ENCODE peak calls at places on chromosomes 16 and 17, in nine cellular contexts. J is GM23338, Z is neural progenitor cell, Y is SK-N-SH, X is OCI-LY7, L is HCT116, B is hepatocyte, I is PC-3, V is GM23248. D is an unnamed sample.

GRCh38 chr17:59401725-59402124 is 70.3 kb downstream of the YPEL2 start:
- DNase-seq in J (no peak), Z (no peak), Y (peak), X (no peak), L (no peak), B (no peak), I (no peak), V (no peak), D (no peak)

GRCh38 chr17:78995022-78995760 is 14.4 kb downstream of the CANT1 start:
- DNase-seq in J (no peak), Z (no peak), Y (peak), X (no peak), L (no peak), B (no peak), I (no peak), V (no peak), D (no peak)

GRCh38 chr16:25501530-25502255 is 190.1 kb upstream of the HS3ST4 start:
- DNase-seq in J (peak), Z (peak), Y (no peak), X (no peak), L (no peak), B (no peak), I (no peak), V (no peak), D (no peak)

GRCh38 chr17:48213797-48214196 is 106.2 kb downstream of the SNX11 start:
- DNase-seq in J (no peak), Z (no peak), Y (no peak), X (no peak), L (no peak), B (no peak), I (no peak), V (no peak), D (no peak)

GRCh38 chr16:86515420-86515779 is 5.1 kb downstream of the FOXF1 start:
- DNase-seq in J (peak), Z (peak), Y (no peak), X (no peak), L (no peak), B (no peak), I (no peak), V (no peak), D (no peak)

GRCh38 chr17:75486951-75487350 is 28.4 kb downstream of the CASKIN2 start:
- DNase-seq in J (no peak), Z (no peak), Y (no peak), X (no peak), L (no peak), B (no peak), I (no peak), V (no peak), D (no peak)

GRCh38 chr17:66177048-66177447 is 14.9 kb downstream of the CEP112 start:
- DNase-seq in J (no peak), Z (no peak), Y (no peak), X (no peak), L (no peak), B (no peak), I (peak), V (no peak), D (no peak)

GRCh38 chr16:57984443-57985203 is 13.7 kb upstream of the CNGB1 start:
- DNase-seq in J (peak), Z (peak), Y (peak), X (no peak), L (no peak), B (peak), I (no peak), V (peak), D (peak)

GRCh38 chr16:15963307-15963910 is 14.0 kb downstream of the ABCC1 start:
- DNase-seq in J (no peak), Z (no peak), Y (no peak), X (peak), L (no peak), B (no peak), I (no peak), V (no peak), D (no peak)

GRCh38 chr17:17322516-17323510 is 19.6 kb downstream of the NT5M start:
- DNase-seq in J (no peak), Z (no peak), Y (no peak), X (no peak), L (no peak), B (no peak), I (no peak), V (no peak), D (no peak)

GRCh38 chr16:70294385-70295029 is 4.5 kb upstream of the DDX19B start:
- DNase-seq in J (peak), Z (no peak), Y (no peak), X (no peak), L (no peak), B (no peak), I (no peak), V (no peak), D (no peak)

GRCh38 chr17:80863626-80864025 is 128.0 kb upstream of the CHMP6 start:
- DNase-seq in J (no peak), Z (no peak), Y (no peak), X (no peak), L (no peak), B (no peak), I (no peak), V (no peak), D (no peak)

GRCh38 chr17:14304876-14305636 is 4.2 kb downstream of the HS3ST3B1 start:
- DNase-seq in J (peak), Z (peak), Y (no peak), X (no peak), L (no peak), B (no peak), I (no peak), V (peak), D (no peak)

GRCh38 chr17:15456972-15457722 is 10.3 kb downstream of the CDRT4 start:
- DNase-seq in J (no peak), Z (no peak), Y (peak), X (no peak), L (no peak), B (peak), I (peak), V (peak), D (no peak)

GRCh38 chr17:56230660-56231059 is 77.4 kb downstream of the ANKFN1 start:
- DNase-seq in J (no peak), Z (no peak), Y (no peak), X (no peak), L (no peak), B (peak), I (no peak), V (peak), D (no peak)

GRCh38 chr17:2041561-2042354 is at the start of gene OVCA2:
- DNase-seq in J (peak), Z (peak), Y (peak), X (peak), L (peak), B (peak), I (peak), V (peak), D (peak)

GRCh38 chr17:57561072-57561861 is 183.8 kb downstream of the CCDC182 start:
- DNase-seq in J (no peak), Z (no peak), Y (no peak), X (peak), L (no peak), B (peak), I (no peak), V (no peak), D (no peak)

GRCh38 chr16:20870122-20870521 is 30.0 kb downstream of the DCUN1D3 start:
- DNase-seq in J (no peak), Z (no peak), Y (no peak), X (no peak), L (no peak), B (no peak), I (no peak), V (no peak), D (no peak)

GRCh38 chr16:20611975-20612471 is 35.9 kb upstream of the ACSM2B start:
- DNase-seq in J (no peak), Z (no peak), Y (no peak), X (no peak), L (no peak), B (no peak), I (no peak), V (no peak), D (no peak)

DNA sequence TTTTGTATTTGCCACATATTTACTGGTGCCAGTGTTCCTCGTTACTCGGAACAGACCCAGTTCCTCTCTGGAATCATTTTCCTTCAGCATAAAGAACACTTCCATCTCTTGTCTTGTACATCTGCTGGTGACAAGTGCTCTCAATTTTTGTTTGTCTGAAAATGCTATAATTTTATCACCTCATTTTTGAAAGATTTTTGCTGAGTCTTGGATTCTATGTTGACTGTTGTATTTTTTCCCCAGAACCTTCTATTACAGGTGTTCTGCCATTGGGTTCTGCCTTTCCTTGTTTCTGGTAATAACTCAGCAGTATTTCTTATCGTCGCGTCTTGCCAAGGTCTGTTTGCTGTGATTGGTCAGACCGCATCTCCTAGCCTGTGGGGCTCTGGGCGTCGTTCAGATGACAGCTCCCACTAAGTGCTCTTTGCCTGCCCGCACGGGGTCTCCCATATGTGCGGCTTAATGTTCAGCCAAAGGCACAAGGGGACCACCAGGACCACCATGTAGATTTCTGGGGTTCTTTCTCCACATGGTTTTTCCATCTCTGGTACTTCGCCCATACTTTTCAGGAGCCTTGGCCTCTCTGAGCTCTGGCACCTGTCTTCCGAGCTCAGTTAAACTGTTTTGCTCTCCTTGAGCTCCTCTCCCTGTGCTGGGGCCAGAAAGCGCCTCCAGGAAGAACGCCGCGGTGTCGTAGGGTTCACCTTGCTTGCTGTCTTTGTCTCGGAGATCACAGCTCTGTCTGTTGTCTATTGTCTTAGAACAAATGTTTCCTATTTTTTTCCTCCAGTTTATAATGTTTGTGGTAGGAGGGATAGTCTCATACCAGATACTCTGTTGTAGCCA is 80.0 kb downstream of the METRNL start:
- DNase-seq in J (no peak), Z (no peak), Y (no peak), X (no peak), L (no peak), B (no peak), I (no peak), V (no peak), D (no peak)
- TF ChIP-seq EZH2phosphoT487 in J (no peak), Z (no peak), Y (no peak), X (no peak), L (no peak), B (no peak), I (no peak), V (no peak), D (no peak)

DNA sequence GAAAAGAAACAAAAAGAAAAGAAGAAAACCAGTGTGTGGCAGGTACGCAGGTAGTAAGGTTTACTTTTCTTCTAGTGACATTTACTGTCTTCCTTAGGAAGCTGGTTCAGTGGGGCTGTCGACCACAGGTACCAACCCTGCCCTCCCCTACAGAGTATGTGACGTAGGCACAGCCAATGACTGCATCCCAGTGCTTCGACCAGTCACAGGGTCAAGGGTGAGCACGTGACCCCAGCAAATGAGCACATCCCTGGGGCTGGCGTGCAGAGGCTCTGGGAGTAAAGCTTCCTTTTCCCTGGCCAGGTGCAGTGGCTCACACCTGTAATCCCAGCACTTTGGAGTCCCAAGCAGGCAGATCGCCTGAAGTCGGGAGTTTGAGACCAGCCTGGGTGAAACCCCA is 38.9 kb upstream of the PLCG2 start:
- DNase-seq in J (peak), Z (no peak), Y (no peak), X (peak), L (no peak), B (no peak), I (no peak), V (no peak), D (peak)
- TF ChIP-seq EZH2phosphoT487 in J (no peak), Z (no peak), Y (no peak), X (no peak), L (no peak), B (no peak), I (no peak), V (no peak), D (no peak)

DNA sequence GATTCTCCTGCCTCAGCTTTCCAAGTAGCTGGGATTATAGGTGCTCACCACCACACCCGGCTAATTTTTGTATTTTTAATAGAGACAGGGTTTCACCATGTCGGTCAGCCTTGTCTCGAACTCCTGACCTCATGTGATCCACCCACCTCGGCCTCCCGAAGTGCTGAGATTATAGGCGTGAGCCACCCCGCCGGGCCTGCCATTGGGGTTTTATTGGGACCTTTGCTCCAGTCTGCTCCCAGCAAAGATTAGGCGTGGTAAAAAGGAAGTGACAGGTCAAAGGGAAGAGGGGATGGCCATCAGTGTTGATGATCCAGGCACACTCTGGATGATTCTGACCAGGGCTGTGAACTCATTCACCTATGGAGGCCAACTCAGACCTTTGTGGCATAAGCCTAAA is 20.5 kb downstream of the MYLK3 start:
- DNase-seq in J (no peak), Z (no peak), Y (no peak), X (no peak), L (no peak), B (no peak), I (no peak), V (no peak), D (no peak)
- TF ChIP-seq EZH2phosphoT487 in J (no peak), Z (no peak), Y (no peak), X (no peak), L (no peak), B (no peak), I (no peak), V (no peak), D (no peak)

DNA sequence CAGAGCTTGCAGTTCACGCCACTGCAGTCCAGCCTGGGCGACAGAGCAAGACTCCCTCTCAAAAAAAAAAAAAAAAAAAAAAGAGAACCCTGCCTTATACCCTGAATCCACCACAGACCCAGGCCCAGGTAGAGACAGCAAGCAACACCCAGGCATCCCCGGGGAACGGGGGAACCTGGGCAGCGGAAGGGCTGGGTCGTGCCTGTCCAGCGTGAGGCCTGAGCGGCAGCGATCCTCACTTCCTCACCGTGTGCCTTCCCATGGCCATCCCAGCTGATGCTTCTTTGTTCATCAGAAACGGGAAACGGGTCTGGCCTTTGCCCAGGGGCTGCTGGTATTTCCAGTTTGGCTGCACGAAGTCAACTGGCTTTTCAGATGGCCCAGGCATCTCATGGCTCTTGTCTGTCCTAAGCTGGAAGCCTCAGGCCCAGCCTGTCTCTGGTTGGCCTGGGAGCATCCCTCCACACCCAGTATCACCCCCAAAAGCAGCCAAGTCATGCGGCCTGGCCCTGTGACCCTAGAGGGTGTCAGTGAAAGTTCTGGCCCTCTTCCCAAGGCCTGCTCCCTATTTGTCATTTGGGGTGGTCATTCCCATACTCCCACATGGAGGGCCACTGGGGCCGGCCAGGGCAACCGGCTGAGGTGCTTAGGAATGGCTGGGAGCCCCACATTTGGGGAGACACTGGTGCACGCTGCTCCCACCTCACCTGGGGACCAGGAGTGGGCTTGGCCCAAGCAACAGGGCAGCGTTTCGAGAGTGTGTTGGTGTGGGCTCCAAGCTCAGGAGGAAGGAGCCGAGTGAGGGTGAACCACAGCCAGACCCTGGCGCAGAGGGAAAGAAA is 20.1 kb downstream of the FAM83G start:
- DNase-seq in J (no peak), Z (no peak), Y (no peak), X (no peak), L (no peak), B (no peak), I (peak), V (no peak), D (no peak)
- TF ChIP-seq EZH2phosphoT487 in J (no peak), Z (no peak), Y (no peak), X (no peak), L (no peak), B (no peak), I (no peak), V (no peak), D (no peak)

GRCh38 chr17:50328360-50328759 is 17.6 kb upstream of the XYLT2 start:
- DNase-seq in J (no peak), Z (no peak), Y (no peak), X (no peak), L (no peak), B (no peak), I (no peak), V (no peak), D (no peak)
- TF ChIP-seq EZH2phosphoT487 in J (no peak), Z (no peak), Y (no peak), X (no peak), L (no peak), B (no peak), I (no peak), V (no peak), D (no peak)

DNA sequence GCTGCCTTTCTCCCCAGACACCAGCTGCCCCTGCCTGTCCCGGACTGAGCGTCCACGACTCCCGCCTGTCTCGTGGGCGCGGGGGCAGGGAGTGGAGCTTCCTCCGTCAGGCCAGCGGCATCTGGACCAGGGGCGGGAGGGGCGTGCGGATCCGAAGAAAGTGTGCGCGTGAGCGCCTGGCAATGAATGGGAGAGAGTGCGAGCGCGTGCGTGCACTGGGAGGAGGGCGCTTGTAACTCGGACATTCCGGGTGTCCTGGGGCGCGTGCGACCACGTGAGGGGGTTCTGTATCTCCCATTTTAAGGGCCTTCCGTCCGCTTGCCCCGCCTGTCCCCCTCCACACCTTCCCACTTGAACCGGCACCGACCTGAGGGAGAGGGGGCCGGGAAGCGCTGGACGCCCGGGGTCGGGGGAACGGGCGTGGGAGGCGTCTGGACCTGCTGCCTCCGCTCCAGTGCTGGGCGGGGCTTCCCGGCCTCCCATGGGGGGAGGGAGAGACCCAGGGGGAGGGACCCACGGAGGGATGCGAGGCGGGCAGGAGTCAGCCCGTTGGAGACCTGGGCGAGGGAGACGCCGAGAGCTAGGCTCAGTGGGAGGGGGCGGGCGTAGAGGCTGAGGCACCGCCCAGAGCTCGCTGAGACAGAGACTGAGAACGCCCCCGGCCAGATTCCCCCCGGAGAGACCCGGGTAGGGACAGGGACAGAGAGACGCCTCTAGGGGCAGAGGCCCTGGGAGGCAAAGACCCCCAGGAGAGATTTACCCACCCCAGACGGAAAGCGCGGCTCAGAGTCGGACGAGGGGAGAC is at the start of gene KREMEN2:
- DNase-seq in J (peak), Z (peak), Y (peak), X (no peak), L (peak), B (peak), I (peak), V (peak), D (no peak)
- TF ChIP-seq EZH2phosphoT487 in J (no peak), Z (no peak), Y (no peak), X (peak), L (no peak), B (no peak), I (no peak), V (peak), D (no peak)

GRCh38 chr17:51036084-51036483 is 84.6 kb downstream of the SPAG9 start:
- DNase-seq in J (no peak), Z (no peak), Y (no peak), X (no peak), L (no peak), B (no peak), I (no peak), V (no peak), D (no peak)

GRCh38 chr17:51034800-51035199 is 85.9 kb downstream of the SPAG9 start:
- DNase-seq in J (no peak), Z (no peak), Y (no peak), X (no peak), L (no peak), B (no peak), I (no peak), V (no peak), D (no peak)

GRCh38 chr17:51029568-51030463 is 90.9 kb downstream of the SPAG9 start:
- DNase-seq in J (no peak), Z (no peak), Y (no peak), X (peak), L (no peak), B (no peak), I (no peak), V (peak), D (peak)

GRCh38 chr17:51032850-51033249 is 87.8 kb downstream of the SPAG9 start:
- DNase-seq in J (no peak), Z (no peak), Y (no peak), X (no peak), L (no peak), B (no peak), I (peak), V (peak), D (no peak)

GRCh38 chr17:51035436-51035835 is 85.2 kb downstream of the SPAG9 start:
- DNase-seq in J (peak), Z (peak), Y (no peak), X (peak), L (no peak), B (peak), I (no peak), V (peak), D (peak)
- TF ChIP-seq EZH2phosphoT487 in J (no peak), Z (no peak), Y (no peak), X (no peak), L (no peak), B (no peak), I (no peak), V (no peak), D (no peak)